ENCODE peak calls at places on chromosomes 4 and X, in six cellular contexts. One of them, this sample, is unnamed.

GRCh38 chr4:171940656-171941055 is 127.5 kb downstream of the GALNTL6 start:
- DNase-seq in HCT116: no peak
- DNase-seq in H1: no peak
- DNase-seq in K562: no peak
- DNase-seq in HepG2: no peak
- DNase-seq in GM12878: no peak
- DNase-seq in this sample: no peak

GRCh38 chr4:89829470-89830138 is 7.4 kb downstream of the SNCA start:
- DNase-seq in HCT116: no peak
- DNase-seq in H1: no peak
- DNase-seq in K562: no peak
- DNase-seq in HepG2: peak; percentile 20
- DNase-seq in GM12878: peak; percentile 27
- DNase-seq in this sample: no peak

GRCh38 chr4:111064342-111064993 is 441.6 kb upstream of the PITX2 start:
- DNase-seq in HCT116: peak; percentile 93
- DNase-seq in H1: peak; percentile 23
- DNase-seq in K562: no peak
- DNase-seq in HepG2: no peak
- DNase-seq in GM12878: peak; percentile 2
- DNase-seq in this sample: peak; percentile 32

GRCh38 chrX:55342533-55343501 is 78.1 kb upstream of the PAGE3 start:
- DNase-seq in HCT116: no peak
- DNase-seq in H1: peak; percentile 15
- DNase-seq in K562: peak; percentile 34
- DNase-seq in HepG2: peak; percentile 3
- DNase-seq in GM12878: peak; percentile 21
- DNase-seq in this sample: peak; percentile 18

GRCh38 chr4:86895692-86896488 is 3.7 kb upstream of the C4orf36 start:
- DNase-seq in HCT116: peak; percentile 61
- DNase-seq in H1: no peak
- DNase-seq in K562: peak; percentile 72
- DNase-seq in HepG2: peak; percentile 71
- DNase-seq in GM12878: no peak
- DNase-seq in this sample: no peak

GRCh38 chrX:44785652-44786051 is 58.2 kb upstream of the DUSP21 start:
- DNase-seq in HCT116: no peak
- DNase-seq in H1: no peak
- DNase-seq in K562: no peak
- DNase-seq in HepG2: no peak
- DNase-seq in GM12878: no peak
- DNase-seq in this sample: no peak

GRCh38 chrX:46251755-46252154 is 293.5 kb downstream of the ZNF674 start:
- DNase-seq in HCT116: no peak
- DNase-seq in H1: no peak
- DNase-seq in K562: no peak
- DNase-seq in HepG2: peak; percentile 74
- DNase-seq in GM12878: no peak
- DNase-seq in this sample: no peak

GRCh38 chr4:159549092-159549491 is 446.2 kb downstream of the RAPGEF2 start:
- DNase-seq in HCT116: no peak
- DNase-seq in H1: no peak
- DNase-seq in K562: no peak
- DNase-seq in HepG2: no peak
- DNase-seq in GM12878: no peak
- DNase-seq in this sample: no peak

GRCh38 chrX:72020204-72020603 is 109.6 kb downstream of the NHSL2 start:
- DNase-seq in HCT116: no peak
- DNase-seq in H1: no peak
- DNase-seq in K562: no peak
- DNase-seq in HepG2: no peak
- DNase-seq in GM12878: no peak
- DNase-seq in this sample: no peak

GRCh38 chr4:54139332-54139731 is 39.4 kb downstream of the GSX2 start:
- DNase-seq in HCT116: no peak
- DNase-seq in H1: no peak
- DNase-seq in K562: no peak
- DNase-seq in HepG2: no peak
- DNase-seq in GM12878: no peak
- DNase-seq in this sample: no peak

GRCh38 chr4:150501019-150501727 is 80.8 kb upstream of the MAB21L2 start:
- DNase-seq in HCT116: no peak
- DNase-seq in H1: no peak
- DNase-seq in K562: no peak
- DNase-seq in HepG2: no peak
- DNase-seq in GM12878: no peak
- DNase-seq in this sample: no peak

GRCh38 chrX:44012484-44013096 is 39.4 kb upstream of the NDP start:
- DNase-seq in HCT116: peak; percentile 68
- DNase-seq in H1: no peak
- DNase-seq in K562: no peak
- DNase-seq in HepG2: no peak
- DNase-seq in GM12878: no peak
- DNase-seq in this sample: no peak

GRCh38 chr4:133154725-133155124 is 5.6 kb downstream of the PCDH10 start:
- DNase-seq in HCT116: peak; percentile 23
- DNase-seq in H1: no peak
- DNase-seq in K562: peak; percentile 36
- DNase-seq in HepG2: peak; percentile 4
- DNase-seq in GM12878: no peak
- DNase-seq in this sample: no peak

GRCh38 chrX:49725401-49725800 is 29.6 kb upstream of the PAGE1 start:
- DNase-seq in HCT116: no peak
- DNase-seq in H1: no peak
- DNase-seq in K562: peak; percentile 1
- DNase-seq in HepG2: no peak
- DNase-seq in GM12878: no peak
- DNase-seq in this sample: no peak

GRCh38 chr4:41319553-41319952 is 62.8 kb downstream of the UCHL1 start:
- DNase-seq in HCT116: peak; percentile 49
- DNase-seq in H1: no peak
- DNase-seq in K562: no peak
- DNase-seq in HepG2: peak; percentile 10
- DNase-seq in GM12878: no peak
- DNase-seq in this sample: no peak

GRCh38 chr4:52107745-52108144 is 56.6 kb downstream of the SPATA18 start:
- DNase-seq in HCT116: no peak
- DNase-seq in H1: no peak
- DNase-seq in K562: no peak
- DNase-seq in HepG2: no peak
- DNase-seq in GM12878: no peak
- DNase-seq in this sample: no peak

GRCh38 chrX:150324919-150325318 is 38.2 kb upstream of the MAMLD1 start:
- DNase-seq in HCT116: no peak
- DNase-seq in H1: no peak
- DNase-seq in K562: no peak
- DNase-seq in HepG2: no peak
- DNase-seq in GM12878: no peak
- DNase-seq in this sample: no peak

GRCh38 chr4:85370400-85371032 is 104.4 kb upstream of the ARHGAP24 start:
- DNase-seq in HCT116: peak; percentile 21
- DNase-seq in H1: peak; percentile 7
- DNase-seq in K562: peak; percentile 51
- DNase-seq in HepG2: peak; percentile 31
- DNase-seq in GM12878: peak; percentile 11
- DNase-seq in this sample: peak; percentile 25

GRCh38 chrX:129980540-129981206 is 1.8 kb upstream of the BCORL1 start:
- DNase-seq in HCT116: no peak
- DNase-seq in H1: no peak
- DNase-seq in K562: no peak
- DNase-seq in HepG2: peak; percentile 25
- DNase-seq in GM12878: no peak
- DNase-seq in this sample: no peak
- TF ChIP-seq YY1 in HCT116: no peak
- TF ChIP-seq YY1 in H1: no peak
- TF ChIP-seq YY1 in K562: no peak
- TF ChIP-seq YY1 in HepG2: no peak
- TF ChIP-seq YY1 in GM12878: no peak
- TF ChIP-seq YY1 in this sample: no peak

GRCh38 chr4:38129452-38129830 is 169.2 kb downstream of the PTTG2 start:
- DNase-seq in HCT116: no peak
- DNase-seq in H1: no peak
- DNase-seq in K562: no peak
- DNase-seq in HepG2: no peak
- DNase-seq in GM12878: no peak
- DNase-seq in this sample: no peak

GRCh38 chr4:38125816-38126215 is 165.6 kb downstream of the PTTG2 start:
- DNase-seq in HCT116: no peak
- DNase-seq in H1: no peak
- DNase-seq in K562: no peak
- DNase-seq in HepG2: no peak
- DNase-seq in GM12878: no peak
- DNase-seq in this sample: no peak

GRCh38 chr4:38130884-38131283 is 170.7 kb downstream of the PTTG2 start:
- DNase-seq in HCT116: no peak
- DNase-seq in H1: no peak
- DNase-seq in K562: no peak
- DNase-seq in HepG2: no peak
- DNase-seq in GM12878: no peak
- DNase-seq in this sample: no peak

GRCh38 chr4:38131371-38132139 is 171.4 kb downstream of the PTTG2 start:
- DNase-seq in HCT116: no peak
- DNase-seq in H1: peak; percentile 43
- DNase-seq in K562: peak; percentile 32
- DNase-seq in HepG2: no peak
- DNase-seq in GM12878: peak; percentile 84
- DNase-seq in this sample: peak; percentile 49

GRCh38 chr4:38128478-38129451 is 168.6 kb downstream of the PTTG2 start:
- DNase-seq in HCT116: peak; percentile 42
- DNase-seq in H1: peak; percentile 59
- DNase-seq in K562: no peak
- DNase-seq in HepG2: peak; percentile 91
- DNase-seq in GM12878: peak; percentile 95
- DNase-seq in this sample: peak; percentile 61
- H3K9ac ChIP-seq in HCT116: no peak overlapping the region
- H3K9ac ChIP-seq in H1: no peak overlapping the region
- H3K9ac ChIP-seq in K562: no peak overlapping the region
- H3K9ac ChIP-seq in HepG2: peak overlapping the region; percentile 61
- H3K9ac ChIP-seq in GM12878: peak overlapping the region; percentile 74
- H3K9ac ChIP-seq in this sample: no peak overlapping the region

DNA sequence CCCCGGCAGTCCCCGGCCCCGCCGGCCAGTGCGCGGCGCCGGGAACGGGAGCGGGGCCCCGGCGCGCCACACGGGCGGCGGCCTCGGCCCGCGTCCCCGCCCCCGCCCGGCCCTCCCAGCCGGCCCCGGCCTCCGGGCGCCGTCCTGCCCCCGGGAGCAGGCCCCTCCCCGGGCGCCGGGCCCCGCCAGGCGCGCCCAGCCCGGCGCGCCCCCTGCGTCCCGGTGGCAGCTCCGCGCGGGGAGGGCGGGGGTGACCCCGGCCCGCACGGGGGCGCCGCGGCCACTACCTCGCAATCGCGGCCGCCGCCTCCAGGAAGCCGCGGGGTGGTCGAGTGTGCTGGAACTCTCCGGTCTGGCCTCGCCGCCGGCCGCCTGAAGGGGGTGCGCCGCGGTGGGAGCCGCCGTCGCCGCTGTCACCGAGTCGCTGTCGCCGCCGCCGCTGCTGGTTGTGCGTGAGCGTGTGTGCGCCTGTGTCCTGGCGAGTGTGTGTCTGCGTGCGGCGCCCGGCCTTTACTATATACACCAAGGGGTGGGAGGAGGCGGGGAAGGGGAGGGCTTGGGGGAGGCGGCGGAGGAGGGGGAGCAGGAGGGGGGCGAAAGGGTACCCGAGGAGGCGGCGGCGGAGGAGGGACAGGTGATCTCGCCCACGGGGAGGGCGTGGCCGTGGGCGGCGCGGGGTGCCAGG is at the start of gene RAI2:
- DNase-seq in HCT116: no peak
- DNase-seq in H1: no peak
- DNase-seq in K562: peak; percentile 8
- DNase-seq in HepG2: no peak
- DNase-seq in GM12878: no peak
- DNase-seq in this sample: no peak
- TF ChIP-seq ZNF274 in HCT116: no peak
- TF ChIP-seq ZNF274 in H1: no peak
- TF ChIP-seq ZNF274 in K562: no peak
- TF ChIP-seq ZNF274 in HepG2: no peak
- TF ChIP-seq ZNF274 in GM12878: no peak
- TF ChIP-seq ZNF274 in this sample: no peak

GRCh38 chr4:140826701-140827027 is 70.5 kb upstream of the TBC1D9 start:
- DNase-seq in HCT116: no peak
- DNase-seq in H1: no peak
- DNase-seq in K562: no peak
- DNase-seq in HepG2: no peak
- DNase-seq in GM12878: no peak
- DNase-seq in this sample: no peak
- TF ChIP-seq YY1 in HCT116: no peak
- TF ChIP-seq YY1 in H1: no peak
- TF ChIP-seq YY1 in K562: no peak
- TF ChIP-seq YY1 in HepG2: no peak
- TF ChIP-seq YY1 in GM12878: no peak
- TF ChIP-seq YY1 in this sample: no peak

GRCh38 chr4:23889368-23889767 is 479 bp downstream of the PPARGC1A start:
- DNase-seq in HCT116: no peak
- DNase-seq in H1: no peak
- DNase-seq in K562: no peak
- DNase-seq in HepG2: no peak
- DNase-seq in GM12878: no peak
- DNase-seq in this sample: no peak
- H3K9ac ChIP-seq in HCT116: no peak overlapping the region
- H3K9ac ChIP-seq in H1: no peak overlapping the region
- H3K9ac ChIP-seq in K562: no peak overlapping the region
- H3K9ac ChIP-seq in HepG2: peak overlapping the region; percentile 75
- H3K9ac ChIP-seq in GM12878: no peak overlapping the region
- H3K9ac ChIP-seq in this sample: no peak overlapping the region

GRCh38 chrX:19840899-19841648 is 46.3 kb downstream of the SH3KBP1 start:
- DNase-seq in HCT116: no peak
- DNase-seq in H1: peak; percentile 13
- DNase-seq in K562: peak; percentile 37
- DNase-seq in HepG2: peak; percentile 1
- DNase-seq in GM12878: peak; percentile 64
- DNase-seq in this sample: peak; percentile 69
- TF ChIP-seq ZNF274 in HCT116: no peak
- TF ChIP-seq ZNF274 in H1: no peak
- TF ChIP-seq ZNF274 in K562: no peak
- TF ChIP-seq ZNF274 in HepG2: no peak
- TF ChIP-seq ZNF274 in GM12878: no peak
- TF ChIP-seq ZNF274 in this sample: no peak

DNA sequence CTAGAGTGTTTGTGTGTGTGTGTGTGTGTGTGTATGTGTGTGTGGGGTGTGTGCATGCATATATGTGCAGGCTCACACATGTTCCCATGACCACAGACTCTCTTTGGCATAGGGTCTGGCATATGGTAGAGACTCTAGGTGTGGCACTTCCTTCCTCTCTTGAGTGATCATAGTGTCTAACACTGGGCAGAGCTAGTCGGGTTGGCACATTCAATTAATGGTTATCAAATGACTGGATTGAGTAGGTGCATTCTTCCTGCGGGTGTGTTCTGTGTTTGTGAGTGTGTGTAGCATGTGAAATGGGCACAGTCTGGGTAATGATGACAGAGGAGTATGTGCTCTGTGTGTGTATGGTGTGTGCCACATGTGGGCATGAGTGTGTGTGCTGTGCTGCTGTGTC is 106.5 kb downstream of the EFNB1 start:
- DNase-seq in HCT116: no peak
- DNase-seq in H1: no peak
- DNase-seq in K562: no peak
- DNase-seq in HepG2: no peak
- DNase-seq in GM12878: no peak
- DNase-seq in this sample: no peak
- TF ChIP-seq YY1 in HCT116: no peak
- TF ChIP-seq YY1 in H1: no peak
- TF ChIP-seq YY1 in K562: no peak
- TF ChIP-seq YY1 in HepG2: no peak
- TF ChIP-seq YY1 in GM12878: no peak
- TF ChIP-seq YY1 in this sample: no peak

GRCh38 chr4:167282171-167282864 is 48.0 kb upstream of the SPOCK3 start:
- DNase-seq in HCT116: no peak
- DNase-seq in H1: no peak
- DNase-seq in K562: no peak
- DNase-seq in HepG2: no peak
- DNase-seq in GM12878: no peak
- DNase-seq in this sample: no peak
- H3K9ac ChIP-seq in HCT116: no peak overlapping the region
- H3K9ac ChIP-seq in H1: no peak overlapping the region
- H3K9ac ChIP-seq in K562: no peak overlapping the region
- H3K9ac ChIP-seq in HepG2: no peak overlapping the region
- H3K9ac ChIP-seq in GM12878: no peak overlapping the region
- H3K9ac ChIP-seq in this sample: no peak overlapping the region